ENCODE peak calls at places on chromosome 2, in ten cellular contexts. W is heart right ventricle, R is left lung, M is pancreas, O is AG04450, N is hepatocyte, D is thyroid gland, A is mammary epithelial cell, H is Karpas-422, J is cardiac muscle cell. V is an unnamed sample. For H3K9me3, the result is how much of the 10 kb centered on the place peaks cover.

GRCh38 chr2:241870611-241871537 is 1.3 kb downstream of the RTP5 start:
- DNase-seq in W (peak), R (no peak), M (peak), O (no peak), N (no peak), D (no peak), A (no peak), H (no peak), J (no peak), V (no peak)

GRCh38 chr2:172642301-172643020 is 86.6 kb downstream of the PDK1 start:
- DNase-seq in W (no peak), R (no peak), M (no peak), O (no peak), N (no peak), D (no peak), A (no peak), H (no peak), J (no peak), V (no peak)

GRCh38 chr2:104784264-104784663 is 69.7 kb upstream of the POU3F3 start:
- DNase-seq in W (no peak), R (no peak), M (no peak), O (no peak), N (no peak), D (no peak), A (no peak), H (no peak), J (no peak), V (no peak)

GRCh38 chr2:210567279-210567678 is 10.9 kb downstream of the CPS1 start:
- DNase-seq in W (no peak), R (no peak), M (no peak), O (no peak), N (no peak), D (no peak), A (no peak), H (no peak), J (no peak), V (no peak)

GRCh38 chr2:127593228-127594115 is 52.5 kb upstream of the GPR17 start:
- DNase-seq in W (no peak), R (no peak), M (no peak), O (no peak), N (no peak), D (no peak), A (no peak), H (no peak), J (no peak), V (no peak)

GRCh38 chr2:149902104-149902503 is 314.5 kb upstream of the MMADHC start:
- DNase-seq in W (peak), R (no peak), M (no peak), O (no peak), N (no peak), D (no peak), A (no peak), H (no peak), J (peak), V (no peak)

GRCh38 chr2:120703330-120703994 is 32.2 kb upstream of the GLI2 start:
- DNase-seq in W (no peak), R (no peak), M (no peak), O (no peak), N (peak), D (no peak), A (peak), H (no peak), J (peak), V (no peak)

GRCh38 chr2:168583710-168584521 is 127.8 kb downstream of the CERS6 start:
- DNase-seq in W (no peak), R (no peak), M (no peak), O (no peak), N (no peak), D (peak), A (peak), H (no peak), J (peak), V (no peak)

DNA sequence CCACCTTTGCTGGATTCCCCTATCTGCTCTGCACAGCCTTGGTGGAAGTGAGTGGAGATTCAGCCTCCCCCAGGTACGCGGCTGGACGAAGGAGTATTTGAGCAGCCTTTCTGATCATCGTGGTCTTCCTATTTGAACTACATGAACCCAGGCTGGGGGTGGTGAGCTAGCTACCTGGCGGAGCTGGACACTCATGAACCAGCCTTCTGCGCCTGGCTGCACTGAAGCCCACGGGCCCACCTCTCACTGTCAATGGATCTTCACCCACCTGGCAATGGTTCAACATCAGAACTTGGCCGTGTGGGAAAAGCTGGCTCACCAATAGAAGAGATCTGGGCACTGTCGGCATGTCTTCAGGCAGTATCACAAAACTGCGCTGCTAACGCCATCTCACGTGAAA is 35.4 kb downstream of the ANKMY1 start:
- DNase-seq in W (no peak), R (no peak), M (peak), O (no peak), N (no peak), D (no peak), A (no peak), H (no peak), J (no peak), V (no peak)
- H3K9me3 ChIP-seq in W (under half), R (under half), M (under half), O (under half), N (under half), D (under half), A (under half), H (under half), J (under half), V (under half)

DNA sequence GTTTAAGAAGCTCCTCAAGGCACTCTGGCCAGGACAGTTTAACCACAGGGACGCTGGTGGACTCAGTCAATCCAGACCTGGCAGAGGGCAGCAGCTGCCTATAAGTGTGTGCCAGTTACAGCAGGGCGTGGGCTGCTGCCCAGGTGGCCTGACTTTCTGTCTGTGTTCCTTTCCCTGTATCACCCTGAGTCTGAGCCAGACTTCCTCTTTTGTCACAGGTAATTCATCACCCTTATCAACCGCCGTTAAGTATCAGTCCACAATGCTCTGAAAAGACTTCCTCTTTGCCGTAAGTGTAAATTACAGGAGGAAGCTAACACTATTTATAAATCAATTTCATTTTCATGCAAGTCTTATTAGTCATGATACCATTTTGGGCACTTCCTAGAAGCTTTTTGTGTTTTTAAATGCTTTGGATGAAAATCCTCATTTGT is 7.0 kb downstream of the LPIN1 start:
- DNase-seq in W (no peak), R (peak), M (peak), O (no peak), N (no peak), D (peak), A (peak), H (peak), J (no peak), V (no peak)
- H3K4me3 ChIP-seq in W (no peak), R (no peak), M (no peak), O (no peak), N (no peak), D (no peak), A (no peak), H (peak), J (no peak), V (no peak)

DNA sequence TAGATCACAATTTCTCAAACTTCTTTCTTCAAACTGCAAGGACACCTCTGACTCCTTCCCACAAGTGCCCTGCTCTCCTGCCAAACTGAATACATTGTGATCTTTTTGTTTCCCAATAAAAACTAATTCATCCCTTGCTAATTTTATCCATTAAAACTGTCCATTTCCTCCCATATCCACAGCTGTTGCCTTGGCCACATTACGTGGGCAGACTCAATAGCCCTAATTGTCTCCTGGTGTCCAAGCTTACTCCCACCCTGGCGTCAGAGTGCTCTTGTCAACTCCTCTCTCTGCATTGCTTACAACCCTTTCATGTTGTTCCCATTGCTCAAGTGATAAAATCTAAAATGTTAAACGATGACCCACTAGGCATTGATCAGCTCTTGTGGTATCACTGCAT is 524.9 kb downstream of the SLC4A3 start:
- DNase-seq in W (no peak), R (no peak), M (no peak), O (no peak), N (no peak), D (no peak), A (no peak), H (no peak), J (no peak), V (no peak)
- H3K9me3 ChIP-seq in W (under half), R (under half), M (under half), O (under half), N (under half), D (under half), A (under half), H (under half), J (under half), V (under half)

GRCh38 chr2:75559633-75560021 is 1.1 kb downstream of the EVA1A start:
- DNase-seq in W (no peak), R (no peak), M (no peak), O (no peak), N (no peak), D (no peak), A (no peak), H (no peak), J (peak), V (no peak)
- H3K4me3 ChIP-seq in W (peak), R (peak), M (peak), O (peak), N (peak), D (no peak), A (peak), H (no peak), J (peak), V (peak)

DNA sequence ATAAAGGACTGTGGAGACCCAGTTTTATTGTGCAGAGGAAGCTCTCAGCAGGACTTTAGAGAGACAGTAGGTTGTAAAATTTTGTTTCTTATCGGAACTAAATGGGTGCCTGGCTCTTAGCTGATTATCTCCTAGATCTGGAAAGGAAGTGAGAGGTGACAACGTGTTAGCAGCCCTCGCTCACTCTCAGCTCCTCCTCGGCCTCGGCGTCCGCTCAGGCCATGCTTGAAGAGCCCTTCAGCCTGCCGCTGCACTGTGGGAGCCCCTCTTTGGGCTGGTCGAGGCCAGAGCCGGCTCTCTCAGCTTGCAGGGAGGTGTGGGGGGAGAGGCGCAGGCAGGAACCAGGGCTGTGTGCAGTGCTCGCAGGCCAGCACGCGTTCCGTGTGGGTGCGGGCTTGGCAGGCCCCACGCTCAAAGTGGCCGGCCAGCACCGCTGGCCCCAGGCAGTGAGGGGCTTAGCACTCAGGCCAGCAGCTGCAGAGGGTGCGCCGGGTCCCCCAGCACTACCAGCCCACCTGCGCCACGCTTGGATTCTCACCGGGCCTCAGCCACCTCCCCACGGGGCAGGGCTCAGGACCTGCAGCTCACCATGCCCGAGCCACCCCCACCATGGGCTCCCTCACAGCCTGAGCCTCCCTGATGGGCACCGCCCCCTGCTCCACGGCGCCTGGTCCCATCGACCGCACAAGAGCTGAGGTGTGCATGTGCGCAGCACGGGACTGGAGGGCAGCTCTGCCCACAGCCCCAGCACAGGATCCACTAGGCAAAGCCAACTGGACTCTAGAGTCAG is 4.6 kb upstream of the MFF start:
- DNase-seq in W (peak), R (no peak), M (peak), O (no peak), N (no peak), D (no peak), A (no peak), H (no peak), J (no peak), V (no peak)
- H3K9me3 ChIP-seq in W (under half), R (under half), M (under half), O (under half), N (under half), D (under half), A (under half), H (under half), J (under half), V (under half)

GRCh38 chr2:27407798-27408491 is 1.4 kb downstream of the PPM1G start:
- DNase-seq in W (no peak), R (no peak), M (no peak), O (no peak), N (peak), D (no peak), A (peak), H (peak), J (peak), V (no peak)

GRCh38 chr2:27409321-27410073 is at the start of gene PPM1G:
- DNase-seq in W (peak), R (peak), M (peak), O (peak), N (peak), D (peak), A (peak), H (peak), J (peak), V (peak)

GRCh38 chr2:27412419-27413152 is 3.2 kb upstream of the PPM1G start:
- DNase-seq in W (no peak), R (no peak), M (no peak), O (no peak), N (no peak), D (no peak), A (no peak), H (no peak), J (no peak), V (no peak)

DNA sequence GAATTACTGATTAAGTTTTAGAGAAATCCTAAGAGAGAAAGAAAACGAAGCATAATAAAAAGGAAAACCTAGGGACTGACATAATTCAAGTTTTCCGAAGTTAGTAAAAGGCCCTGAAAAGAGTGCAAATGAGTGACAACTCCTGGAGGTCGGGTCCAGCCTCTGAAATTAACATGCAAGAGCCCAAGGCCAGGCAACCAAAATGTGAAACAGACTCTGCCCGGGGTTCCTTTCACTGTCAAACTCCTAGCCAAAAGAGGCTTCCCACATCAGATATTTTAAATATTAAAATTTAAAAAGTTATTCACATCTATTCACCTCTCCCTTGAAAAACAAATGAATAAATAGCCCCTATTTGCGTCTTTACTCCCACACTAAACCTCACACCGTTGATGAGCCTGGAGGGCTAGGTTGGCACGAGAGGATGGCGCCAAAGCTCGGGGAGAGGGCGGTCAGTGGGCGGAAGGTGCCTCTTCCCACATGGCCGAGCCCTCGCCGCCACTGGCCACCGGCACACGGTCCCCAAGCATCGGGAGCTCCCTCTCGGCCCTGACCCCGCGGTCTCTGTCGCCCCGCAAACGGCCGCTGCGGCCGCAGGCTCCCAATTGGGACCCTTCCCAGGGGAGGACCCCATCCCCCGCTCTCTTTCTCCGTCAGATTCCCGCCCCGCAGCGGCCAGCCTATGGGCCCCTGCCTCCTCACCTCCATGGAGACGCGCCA is 630 bp downstream of the PPM1G start:
- DNase-seq in W (no peak), R (no peak), M (no peak), O (no peak), N (no peak), D (peak), A (peak), H (peak), J (peak), V (no peak)
- H3K4me3 ChIP-seq in W (peak), R (peak), M (peak), O (peak), N (peak), D (peak), A (peak), H (peak), J (peak), V (peak)

DNA sequence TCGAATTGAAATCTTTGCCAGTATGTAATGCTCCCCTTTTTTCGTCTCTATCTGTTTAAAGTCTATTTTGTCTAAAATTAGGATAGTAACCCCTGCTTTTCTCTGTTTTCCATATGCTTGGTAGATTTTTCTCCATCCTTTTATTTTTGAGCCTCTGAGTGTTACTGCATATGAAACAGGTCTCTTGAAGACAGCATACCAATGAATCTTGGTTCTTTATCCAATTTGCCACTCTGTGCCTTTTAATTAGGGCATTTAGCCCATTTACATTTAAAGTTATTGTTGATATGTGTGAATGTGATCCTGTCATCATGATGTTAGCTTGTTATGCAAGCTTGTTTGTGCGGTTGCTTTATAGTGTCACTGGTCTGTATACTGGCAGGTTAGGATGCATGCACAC is 490.8 kb upstream of the VWC2L start:
- DNase-seq in W (no peak), R (no peak), M (no peak), O (no peak), N (no peak), D (no peak), A (no peak), H (no peak), J (no peak), V (no peak)
- H3K9me3 ChIP-seq in W (under half), R (half or more), M (under half), O (under half), N (under half), D (under half), A (under half), H (under half), J (under half), V (under half)

GRCh38 chr2:15939854-15940660 is at the start of gene MYCN:
- DNase-seq in W (peak), R (no peak), M (peak), O (no peak), N (peak), D (peak), A (peak), H (no peak), J (peak), V (no peak)

GRCh38 chr2:15940661-15941482 is 522 bp downstream of the MYCN start:
- DNase-seq in W (no peak), R (no peak), M (peak), O (no peak), N (no peak), D (peak), A (peak), H (no peak), J (no peak), V (no peak)

GRCh38 chr2:15937882-15938802 is 2.2 kb upstream of the MYCN start:
- DNase-seq in W (no peak), R (no peak), M (no peak), O (no peak), N (no peak), D (no peak), A (no peak), H (no peak), J (no peak), V (no peak)

GRCh38 chr2:15938803-15939555 is 1.4 kb upstream of the MYCN start:
- DNase-seq in W (no peak), R (no peak), M (no peak), O (no peak), N (no peak), D (no peak), A (no peak), H (no peak), J (no peak), V (no peak)

GRCh38 chr2:15939556-15939853 is 845 bp upstream of the MYCN start:
- DNase-seq in W (peak), R (peak), M (peak), O (no peak), N (no peak), D (peak), A (peak), H (no peak), J (no peak), V (no peak)
- H3K4me3 ChIP-seq in W (peak), R (peak), M (peak), O (no peak), N (peak), D (no peak), A (no peak), H (no peak), J (peak), V (peak)

V was measured in iPS DF 6.9.